ENCODE peak calls at places on chromosomes 1 and 21, in nine cellular contexts. F is IMR-90, O is MM.1S, W is AG04450, A is mesenchymal stem cell, J is tibial artery, Z is mammary epithelial cell, L is Karpas-422, D is stomach. C is an unnamed sample.

GRCh38 chr1:185238447-185238846 is 78.6 kb downstream of the IVNS1ABP start:
- DNase-seq in F (peak), O (no peak), W (no peak), A (no peak), J (no peak), Z (no peak), L (peak), D (no peak), C (no peak)

GRCh38 chr1:16038620-16038912 is 5.0 kb upstream of the CLCNKB start:
- DNase-seq in F (no peak), O (no peak), W (no peak), A (no peak), J (no peak), Z (peak), L (no peak), D (no peak), C (no peak)

GRCh38 chr1:187411118-187411517 is 582.4 kb downstream of the PLA2G4A start:
- DNase-seq in F (no peak), O (no peak), W (no peak), A (no peak), J (no peak), Z (no peak), L (no peak), D (no peak), C (no peak)

GRCh38 chr1:57620589-57620988 is 196.7 kb upstream of the DAB1 start:
- DNase-seq in F (no peak), O (no peak), W (no peak), A (no peak), J (no peak), Z (no peak), L (no peak), D (no peak), C (no peak)

GRCh38 chr1:117615474-117615873 is 9.6 kb downstream of the TENT5C start:
- DNase-seq in F (no peak), O (peak), W (no peak), A (no peak), J (no peak), Z (no peak), L (no peak), D (no peak), C (no peak)

GRCh38 chr1:225670806-225671733 is 18.1 kb upstream of the ENAH start:
- DNase-seq in F (no peak), O (no peak), W (no peak), A (no peak), J (no peak), Z (peak), L (no peak), D (no peak), C (no peak)

GRCh38 chr1:56713112-56713511 is 68.0 kb downstream of the PRKAA2 start:
- DNase-seq in F (no peak), O (no peak), W (no peak), A (no peak), J (no peak), Z (no peak), L (no peak), D (no peak), C (no peak)

GRCh38 chr1:195637474-195637873 is 970.8 kb downstream of the KCNT2 start:
- DNase-seq in F (peak), O (no peak), W (peak), A (no peak), J (no peak), Z (no peak), L (no peak), D (no peak), C (no peak)

GRCh38 chr1:162033445-162033844 is 9.8 kb upstream of the OLFML2B start:
- DNase-seq in F (no peak), O (no peak), W (no peak), A (no peak), J (peak), Z (no peak), L (no peak), D (no peak), C (no peak)

GRCh38 chr1:155273134-155273982 is at the start of gene CLK2:
- DNase-seq in F (peak), O (peak), W (peak), A (peak), J (peak), Z (peak), L (peak), D (peak), C (peak)

GRCh38 chr1:110136911-110137310 is 13.4 kb upstream of the SLC6A17 start:
- DNase-seq in F (no peak), O (peak), W (no peak), A (peak), J (no peak), Z (no peak), L (peak), D (peak), C (no peak)

GRCh38 chr1:18882511-18882910 is 19.8 kb downstream of the ALDH4A1 start:
- DNase-seq in F (peak), O (no peak), W (no peak), A (no peak), J (no peak), Z (no peak), L (no peak), D (no peak), C (no peak)

GRCh38 chr1:213742992-213743391 is 244.8 kb upstream of the PROX1 start:
- DNase-seq in F (no peak), O (no peak), W (no peak), A (no peak), J (no peak), Z (no peak), L (no peak), D (no peak), C (no peak)

GRCh38 chr1:211132681-211133392 is 1.1 kb downstream of the KCNH1 start:
- DNase-seq in F (no peak), O (no peak), W (no peak), A (no peak), J (no peak), Z (no peak), L (no peak), D (no peak), C (no peak)

GRCh38 chr1:218711021-218711420 is 365.9 kb downstream of the TGFB2 start:
- DNase-seq in F (peak), O (no peak), W (no peak), A (no peak), J (no peak), Z (peak), L (no peak), D (no peak), C (no peak)

GRCh38 chr1:172951728-172952365 is 98.9 kb downstream of the TNFSF18 start:
- DNase-seq in F (peak), O (peak), W (no peak), A (peak), J (no peak), Z (peak), L (no peak), D (no peak), C (peak)

GRCh38 chr1:94385354-94385947 is 32.7 kb upstream of the ABCD3 start:
- DNase-seq in F (no peak), O (no peak), W (no peak), A (no peak), J (no peak), Z (no peak), L (no peak), D (no peak), C (no peak)

GRCh38 chr1:114610546-114611245 is 29.3 kb upstream of the BCAS2 start:
- DNase-seq in F (peak), O (no peak), W (no peak), A (peak), J (no peak), Z (peak), L (no peak), D (no peak), C (peak)

GRCh38 chr1:39322431-39322830 is 117.9 kb downstream of the MACF1 start:
- DNase-seq in F (no peak), O (no peak), W (no peak), A (no peak), J (no peak), Z (no peak), L (no peak), D (no peak), C (no peak)

GRCh38 chr21:46660505-46660904 is 25.0 kb downstream of the PRMT2 start:
- DNase-seq in F (no peak), O (no peak), W (no peak), A (no peak), J (no peak), Z (no peak), L (no peak), D (no peak), C (no peak)

GRCh38 chr1:210358511-210359148 is 29.9 kb downstream of the HHAT start:
- DNase-seq in F (no peak), O (no peak), W (no peak), A (no peak), J (no peak), Z (no peak), L (peak), D (peak), C (no peak)

GRCh38 chr21:38984982-38985422 is 179.3 kb downstream of the ETS2 start:
- DNase-seq in F (peak), O (no peak), W (no peak), A (peak), J (no peak), Z (peak), L (no peak), D (no peak), C (peak)

GRCh38 chr1:196951711-196952394 is 8.3 kb downstream of the CFHR2 start:
- DNase-seq in F (peak), O (peak), W (no peak), A (no peak), J (no peak), Z (no peak), L (no peak), D (no peak), C (no peak)

GRCh38 chr1:109181085-109181806 is 32.5 kb upstream of the SARS1 start:
- DNase-seq in F (peak), O (no peak), W (no peak), A (no peak), J (no peak), Z (no peak), L (no peak), D (no peak), C (no peak)

GRCh38 chr1:161933592-161934277 is 89.9 kb downstream of the OLFML2B start:
- DNase-seq in F (no peak), O (no peak), W (no peak), A (no peak), J (no peak), Z (no peak), L (peak), D (no peak), C (no peak)

GRCh38 chr1:31644560-31645273 is at the start of gene PEF1:
- DNase-seq in F (peak), O (peak), W (peak), A (peak), J (peak), Z (peak), L (peak), D (peak), C (peak)

GRCh38 chr1:68029444-68029843 is 21.0 kb downstream of the DIRAS3 start:
- DNase-seq in F (no peak), O (no peak), W (no peak), A (no peak), J (no peak), Z (no peak), L (no peak), D (no peak), C (no peak)

GRCh38 chr1:68024635-68025338 is 25.6 kb downstream of the DIRAS3 start:
- DNase-seq in F (no peak), O (no peak), W (no peak), A (no peak), J (no peak), Z (no peak), L (no peak), D (no peak), C (no peak)

GRCh38 chr1:68028566-68028965 is 21.9 kb downstream of the DIRAS3 start:
- DNase-seq in F (no peak), O (no peak), W (no peak), A (no peak), J (no peak), Z (no peak), L (no peak), D (no peak), C (no peak)
- H3K4me3 ChIP-seq in F (no peak), O (no peak), W (no peak), A (no peak), J (no peak), Z (no peak), L (no peak), D (no peak), C (no peak)

DNA sequence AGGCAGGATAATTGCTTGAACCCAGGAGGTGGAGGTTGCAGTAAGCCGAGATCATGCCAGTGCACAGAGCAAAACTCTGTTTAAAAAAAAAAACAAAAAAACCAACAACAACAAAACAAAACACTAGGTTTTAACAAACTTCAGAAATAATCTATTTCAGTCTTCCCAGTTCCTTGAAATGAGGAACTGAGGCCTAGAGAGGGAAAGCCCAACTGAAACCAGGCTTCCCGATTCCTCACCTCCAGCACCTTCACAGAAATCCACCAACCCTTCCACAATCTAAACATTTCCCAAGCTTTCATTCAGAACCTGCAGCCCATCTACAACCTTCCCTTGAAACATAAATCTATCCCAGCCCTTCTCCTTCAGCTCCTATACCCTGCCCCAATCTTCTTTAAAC is 615 bp upstream of the CD52 start:
- DNase-seq in F (no peak), O (no peak), W (no peak), A (no peak), J (no peak), Z (no peak), L (no peak), D (no peak), C (no peak)
- H3K4me3 ChIP-seq in F (no peak), O (no peak), W (no peak), A (no peak), J (no peak), Z (no peak), L (peak), D (no peak), C (no peak)

DNA sequence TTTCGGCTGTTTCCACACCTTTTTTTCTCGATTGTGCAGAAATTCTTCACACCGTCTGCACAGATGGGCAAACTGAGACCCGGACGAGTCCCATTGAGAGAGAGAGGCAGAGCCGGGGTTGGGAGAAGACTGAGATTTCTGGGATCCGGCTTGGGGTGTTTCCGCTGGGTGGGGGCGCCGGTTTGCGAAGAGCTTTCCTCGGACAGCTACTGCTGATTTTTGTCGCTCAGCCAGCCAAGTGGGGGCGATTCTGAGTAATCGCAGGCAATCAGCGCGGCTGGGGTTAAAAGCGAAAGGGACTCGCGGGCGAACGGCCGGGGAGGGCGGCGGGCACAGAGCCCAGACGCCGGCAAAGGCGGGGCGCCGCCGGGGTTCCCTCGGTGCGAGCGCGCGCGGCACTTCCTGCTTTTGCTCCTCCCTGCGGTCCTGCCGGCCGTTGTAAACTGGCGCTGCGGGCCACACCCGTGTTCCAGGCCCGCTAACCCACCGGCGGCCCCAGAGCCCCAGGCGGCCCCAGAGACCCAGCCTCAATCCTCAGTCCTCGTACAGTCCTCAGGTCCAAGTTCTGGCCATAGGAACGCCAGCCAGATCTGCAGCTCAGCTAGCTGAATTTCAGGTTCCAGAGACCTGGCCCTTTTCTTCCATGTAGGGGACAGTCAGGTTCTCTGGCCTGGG is 32.4 kb upstream of the JUN start:
- DNase-seq in F (peak), O (peak), W (peak), A (peak), J (peak), Z (peak), L (peak), D (peak), C (peak)
- H3K4me3 ChIP-seq in F (peak), O (peak), W (peak), A (peak), J (peak), Z (peak), L (peak), D (peak), C (peak)

DNA sequence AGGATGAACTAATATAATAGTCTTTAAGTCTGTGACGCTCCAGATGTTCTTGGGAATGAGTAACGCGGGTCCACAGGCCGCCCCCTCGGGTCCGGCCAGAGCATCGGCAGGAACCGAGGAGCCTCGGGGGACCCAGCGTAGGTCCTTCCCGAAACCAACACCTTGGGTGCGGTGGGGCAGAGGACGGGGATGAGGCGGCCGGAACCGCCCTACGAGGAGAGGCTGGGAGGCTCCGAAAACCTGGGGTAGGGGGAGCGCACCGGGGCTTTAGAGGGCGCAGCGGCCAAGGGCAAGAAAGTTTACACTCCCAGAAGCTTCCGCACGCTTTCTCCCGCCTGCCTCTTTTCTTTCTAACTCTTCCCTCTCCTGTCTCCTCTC is 7.1 kb downstream of the DMRTA2 start:
- DNase-seq in F (no peak), O (no peak), W (no peak), A (no peak), J (no peak), Z (no peak), L (no peak), D (no peak), C (no peak)
- H3K4me3 ChIP-seq in F (no peak), O (no peak), W (no peak), A (no peak), J (no peak), Z (no peak), L (no peak), D (no peak), C (no peak)

GRCh38 chr1:204564835-204565234 is 48.6 kb downstream of the MDM4 start:
- DNase-seq in F (no peak), O (peak), W (no peak), A (no peak), J (no peak), Z (no peak), L (peak), D (no peak), C (no peak)
- H3K4me3 ChIP-seq in F (no peak), O (no peak), W (no peak), A (no peak), J (no peak), Z (no peak), L (no peak), D (no peak), C (no peak)

GRCh38 chr1:78492376-78492950 is 1.7 kb downstream of the PTGFR start:
- DNase-seq in F (no peak), O (no peak), W (no peak), A (no peak), J (peak), Z (no peak), L (no peak), D (no peak), C (no peak)

GRCh38 chr1:78501203-78501602 is 10.4 kb downstream of the PTGFR start:
- DNase-seq in F (no peak), O (no peak), W (no peak), A (no peak), J (no peak), Z (no peak), L (no peak), D (no peak), C (no peak)

GRCh38 chr1:78493456-78493855 is 2.7 kb downstream of the PTGFR start:
- DNase-seq in F (peak), O (no peak), W (no peak), A (no peak), J (no peak), Z (no peak), L (no peak), D (no peak), C (no peak)

GRCh38 chr1:78500529-78500928 is 9.8 kb downstream of the PTGFR start:
- DNase-seq in F (no peak), O (no peak), W (no peak), A (no peak), J (no peak), Z (no peak), L (no peak), D (no peak), C (no peak)

GRCh38 chr1:78497196-78497595 is 6.4 kb downstream of the PTGFR start:
- DNase-seq in F (no peak), O (no peak), W (no peak), A (peak), J (no peak), Z (no peak), L (no peak), D (no peak), C (no peak)
- H3K4me3 ChIP-seq in F (no peak), O (no peak), W (no peak), A (no peak), J (no peak), Z (no peak), L (no peak), D (no peak), C (no peak)

GRCh38 chr1:207495816-207496792 is at the start of gene CR1:
- DNase-seq in F (no peak), O (peak), W (no peak), A (no peak), J (peak), Z (no peak), L (no peak), D (peak), C (no peak)
- H3K4me3 ChIP-seq in F (peak), O (peak), W (peak), A (peak), J (peak), Z (no peak), L (no peak), D (peak), C (peak)

GRCh38 chr1:223323491-223324484 is 40.2 kb downstream of the SUSD4 start:
- DNase-seq in F (no peak), O (no peak), W (no peak), A (no peak), J (no peak), Z (no peak), L (no peak), D (no peak), C (no peak)
- H3K4me3 ChIP-seq in F (no peak), O (no peak), W (no peak), A (no peak), J (no peak), Z (no peak), L (no peak), D (no peak), C (no peak)

GRCh38 chr1:247008406-247008799 is 546 bp upstream of the ZNF695 start:
- DNase-seq in F (no peak), O (no peak), W (no peak), A (no peak), J (no peak), Z (no peak), L (no peak), D (no peak), C (no peak)
- H3K4me3 ChIP-seq in F (no peak), O (peak), W (peak), A (no peak), J (no peak), Z (no peak), L (no peak), D (peak), C (peak)